ENCODE peak calls at places on chromosomes 16 and 17, in ten cellular contexts. R, Y, H, J, B, N, L, F, U and G are unnamed samples.

GRCh38 chr16:55699616-55700015 is 43.8 kb downstream of the SLC6A2 start:
- DNase-seq in R (no peak), Y (no peak), H (no peak), J (no peak), B (no peak), N (no peak), L (no peak), F (no peak), U (no peak), G (no peak)

GRCh38 chr17:45003877-45004276 is 35.8 kb upstream of the C1QL1 start:
- DNase-seq in R (no peak), Y (no peak), H (no peak), J (no peak), B (no peak), N (peak; percentile 55), L (no peak), F (no peak), U (no peak), G (no peak)

GRCh38 chr17:7614422-7615264 is at the start of gene FXR2:
- DNase-seq in R (peak; percentile 97), Y (peak; percentile 100), H (peak; percentile 98), J (peak; percentile 100), B (peak; percentile 100), N (peak; percentile 100), L (peak; percentile 100), F (peak; percentile 100), U (peak; percentile 98), G (peak; percentile 98)

GRCh38 chr16:77873066-77873465 is 84.7 kb downstream of the VAT1L start:
- DNase-seq in R (no peak), Y (no peak), H (no peak), J (no peak), B (no peak), N (no peak), L (no peak), F (no peak), U (no peak), G (no peak)

GRCh38 chr16:27597361-27597760 is 47.4 kb downstream of the KATNIP start:
- DNase-seq in R (no peak), Y (no peak), H (no peak), J (no peak), B (no peak), N (no peak), L (no peak), F (no peak), U (no peak), G (no peak)

GRCh38 chr17:280216-280615 is 72.4 kb downstream of the RPH3AL start:
- DNase-seq in R (no peak), Y (no peak), H (no peak), J (no peak), B (peak; percentile 7), N (no peak), L (no peak), F (no peak), U (no peak), G (no peak)

GRCh38 chr17:79581306-79581932 is 29.4 kb downstream of the RBFOX3 start:
- DNase-seq in R (peak; percentile 39), Y (no peak), H (no peak), J (no peak), B (no peak), N (no peak), L (no peak), F (no peak), U (no peak), G (no peak)

GRCh38 chr17:31588512-31588911 is 197.0 kb downstream of the RAB11FIP4 start:
- DNase-seq in R (no peak), Y (no peak), H (no peak), J (no peak), B (no peak), N (no peak), L (no peak), F (no peak), U (no peak), G (no peak)

GRCh38 chr16:5060073-5060641 is 5.6 kb downstream of the C16orf89 start:
- DNase-seq in R (no peak), Y (no peak), H (no peak), J (no peak), B (no peak), N (no peak), L (no peak), F (no peak), U (no peak), G (no peak)

GRCh38 chr17:77096570-77097214 is 44.1 kb upstream of the SEC14L1 start:
- DNase-seq in R (peak; percentile 71), Y (no peak), H (no peak), J (peak; percentile 18), B (peak; percentile 78), N (peak; percentile 68), L (peak; percentile 79), F (no peak), U (peak; percentile 29), G (no peak)

GRCh38 chr17:14268264-14268663 is 31.6 kb upstream of the CDRT15 start:
- DNase-seq in R (no peak), Y (no peak), H (no peak), J (no peak), B (no peak), N (peak; percentile 30), L (peak; percentile 54), F (no peak), U (no peak), G (no peak)

GRCh38 chr17:29596811-29597210 is 3.9 kb downstream of the ANKRD13B start:
- DNase-seq in R (no peak), Y (no peak), H (no peak), J (no peak), B (no peak), N (peak; percentile 30), L (no peak), F (no peak), U (no peak), G (no peak)

GRCh38 chr17:29595107-29595942 is 2.4 kb downstream of the ANKRD13B start:
- DNase-seq in R (peak; percentile 30), Y (no peak), H (no peak), J (no peak), B (no peak), N (no peak), L (no peak), F (no peak), U (no peak), G (no peak)

GRCh38 chr17:29595943-29596774 is 3.2 kb downstream of the ANKRD13B start:
- DNase-seq in R (no peak), Y (no peak), H (no peak), J (no peak), B (peak; percentile 15), N (no peak), L (no peak), F (no peak), U (no peak), G (no peak)

GRCh38 chr17:29594441-29595090 is 1.6 kb downstream of the ANKRD13B start:
- DNase-seq in R (no peak), Y (no peak), H (no peak), J (no peak), B (peak; percentile 16), N (no peak), L (no peak), F (no peak), U (no peak), G (no peak)

GRCh38 chr17:29597361-29598172 is 4.6 kb downstream of the ANKRD13B start:
- DNase-seq in R (no peak), Y (no peak), H (no peak), J (no peak), B (no peak), N (peak; percentile 70), L (no peak), F (no peak), U (no peak), G (no peak)
- H3K4me1 ChIP-seq in R (peaks cover 20% of the 10 kb centered on the region), Y (peaks cover 21% of the 10 kb centered on the region), H (peaks cover 11% of the 10 kb centered on the region), J (peaks cover 5% of the 10 kb centered on the region), B (peaks cover 8% of the 10 kb centered on the region), N (peaks cover 41% of the 10 kb centered on the region), L (peaks cover 34% of the 10 kb centered on the region), F (peaks cover 12% of the 10 kb centered on the region), U (peaks cover 14% of the 10 kb centered on the region), G (peaks cover 5% of the 10 kb centered on the region)

DNA sequence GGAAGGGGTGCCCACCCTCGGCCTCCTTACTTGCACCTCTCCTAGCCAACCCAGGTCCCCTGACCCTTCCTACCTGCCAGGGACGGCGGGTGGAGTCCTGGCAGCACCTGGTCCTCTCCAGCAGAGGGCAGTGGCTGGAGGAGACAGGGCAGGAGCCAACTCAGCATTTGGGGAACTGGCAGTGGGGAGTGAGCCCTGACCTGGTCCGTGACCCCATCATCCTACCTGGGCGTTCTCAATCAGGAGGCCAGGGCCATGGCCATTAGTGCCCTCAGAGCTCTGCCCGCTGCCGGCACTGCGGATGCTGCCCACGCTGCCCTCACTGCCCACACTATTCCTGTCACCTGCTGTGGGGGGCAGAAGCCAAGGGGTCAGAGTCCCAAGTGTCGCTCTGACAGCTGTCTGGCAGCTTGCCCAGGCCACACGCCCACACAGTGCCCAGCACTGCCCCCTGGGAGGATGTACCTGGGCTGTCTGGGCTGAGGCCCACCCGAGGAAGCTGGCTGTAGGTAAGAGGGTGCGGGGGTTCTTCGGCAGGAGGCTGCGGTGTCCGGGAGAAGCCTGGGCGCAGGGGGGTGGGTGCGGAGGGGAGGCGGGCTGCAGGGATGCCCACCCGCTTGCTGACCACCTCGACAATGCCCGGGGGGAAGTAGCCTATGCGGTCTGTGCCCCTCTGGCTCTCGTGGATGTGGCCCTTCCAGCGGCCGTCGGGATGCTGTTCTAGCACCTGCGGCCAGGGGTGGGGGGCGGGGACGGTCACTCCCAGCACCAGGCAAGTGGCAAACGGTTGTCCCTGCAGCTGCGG is 10.8 kb downstream of the CASKIN2 start:
- DNase-seq in R (peak; percentile 65), Y (no peak), H (peak; percentile 24), J (peak; percentile 35), B (no peak), N (peak; percentile 81), L (peak; percentile 82), F (peak; percentile 49), U (peak; percentile 32), G (no peak)
- H3K4me1 ChIP-seq in R (no peaks in the 10 kb centered on the region), Y (no peaks in the 10 kb centered on the region), H (peaks cover 6% of the 10 kb centered on the region), J (no peaks in the 10 kb centered on the region), B (peaks cover 5% of the 10 kb centered on the region), N (no peaks in the 10 kb centered on the region), L (no peaks in the 10 kb centered on the region), F (peaks cover 15% of the 10 kb centered on the region), U (no peaks in the 10 kb centered on the region), G (peaks cover 2% of the 10 kb centered on the region)

GRCh38 chr16:17271687-17272086 is 199.1 kb downstream of the XYLT1 start:
- DNase-seq in R (no peak), Y (no peak), H (no peak), J (peak; percentile 36), B (no peak), N (no peak), L (no peak), F (no peak), U (no peak), G (peak; percentile 75)
- H3K4me1 ChIP-seq in R (no peaks in the 10 kb centered on the region), Y (no peaks in the 10 kb centered on the region), H (peaks cover 11% of the 10 kb centered on the region), J (peaks cover 12% of the 10 kb centered on the region), B (no peaks in the 10 kb centered on the region), N (peaks cover 7% of the 10 kb centered on the region), L (no peaks in the 10 kb centered on the region), F (peaks cover 32% of the 10 kb centered on the region), U (peaks cover 20% of the 10 kb centered on the region), G (peaks cover 7% of the 10 kb centered on the region)

DNA sequence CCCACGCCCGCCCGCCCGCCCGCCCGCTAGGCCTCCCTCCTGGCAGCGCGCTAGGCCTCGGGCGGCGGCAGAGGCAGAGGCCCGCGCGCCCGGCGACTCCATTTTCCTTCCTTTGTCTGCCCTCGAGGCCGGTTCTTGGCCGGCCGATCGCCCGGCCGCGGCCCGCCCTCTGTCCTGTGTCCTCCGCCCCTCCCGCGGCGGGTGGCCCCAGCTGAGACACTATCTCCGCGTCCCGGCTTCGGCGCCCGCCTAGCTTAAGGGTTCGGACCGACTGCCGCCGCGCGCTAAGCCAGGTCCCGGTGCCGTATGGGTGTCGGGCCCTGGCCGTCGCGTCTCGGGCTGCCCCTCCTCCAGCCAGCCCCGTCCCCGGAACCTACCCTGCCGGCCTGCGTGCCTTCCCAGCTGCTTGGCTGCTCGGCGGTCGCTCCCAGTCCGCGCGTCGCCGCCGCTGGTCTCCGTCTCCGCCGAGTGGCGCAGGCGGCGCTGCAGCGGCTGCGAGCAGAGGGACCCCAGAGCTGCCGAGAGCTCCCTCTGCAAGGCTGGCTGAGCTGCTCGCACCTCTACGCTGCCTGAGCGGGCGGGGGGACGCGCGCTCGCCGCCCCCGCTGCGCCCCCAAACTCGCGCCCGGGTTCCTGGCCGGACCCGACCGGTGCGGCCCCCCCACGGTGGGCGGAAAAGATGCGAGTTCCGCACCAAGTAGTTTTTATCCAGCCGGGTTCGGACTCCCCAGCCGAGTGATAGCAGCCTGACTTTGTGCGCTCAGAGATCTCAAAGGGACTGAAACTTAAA is 787 bp downstream of the CTCF start:
- DNase-seq in R (peak; percentile 22), Y (peak; percentile 63), H (peak; percentile 52), J (peak; percentile 90), B (peak; percentile 57), N (peak; percentile 74), L (peak; percentile 87), F (peak; percentile 43), U (peak; percentile 60), G (peak; percentile 77)
- H3K4me1 ChIP-seq in R (peaks cover 17% of the 10 kb centered on the region), Y (peaks cover 60% of the 10 kb centered on the region), H (peaks cover 35% of the 10 kb centered on the region), J (peaks cover 12% of the 10 kb centered on the region), B (peaks cover 11% of the 10 kb centered on the region), N (peaks cover 16% of the 10 kb centered on the region), L (peaks cover 47% of the 10 kb centered on the region), F (peaks cover 35% of the 10 kb centered on the region), U (peaks cover 59% of the 10 kb centered on the region), G (peaks cover 7% of the 10 kb centered on the region)